ENCODE peak calls at places on chromosomes 5 and 9, in six cellular contexts. R is H1, Q is neuronal stem cell, W is trophoblast cell, D is IMR-90, A is mesenchymal stem cell. K is an unnamed sample.

GRCh38 chr9:135402048-135402738 is 77.4 kb upstream of the PPP1R26 start:
- DNase-seq in R (no peak), Q (no peak), W (no peak), D (no peak), A (no peak), K (no peak)

GRCh38 chr5:140628711-140629110 is 4.3 kb downstream of the CD14 start:
- DNase-seq in R (no peak), Q (no peak), W (no peak), D (no peak), A (no peak), K (no peak)

GRCh38 chr5:84086517-84086916 is 298.2 kb downstream of the EDIL3 start:
- DNase-seq in R (no peak), Q (no peak), W (no peak), D (peak), A (no peak), K (no peak)

GRCh38 chr9:94173632-94174031 is 85.5 kb upstream of the ZNF169 start:
- DNase-seq in R (no peak), Q (no peak), W (no peak), D (no peak), A (no peak), K (no peak)

GRCh38 chr5:115920171-115920725 is 42.0 kb upstream of the LVRN start:
- DNase-seq in R (no peak), Q (no peak), W (no peak), D (peak), A (no peak), K (no peak)

GRCh38 chr5:160165137-160166068 is 46.2 kb upstream of the PWWP2A start:
- DNase-seq in R (peak), Q (peak), W (no peak), D (peak), A (peak), K (peak)

GRCh38 chr5:155508673-155509072 is 495.1 kb downstream of the KIF4B start:
- DNase-seq in R (no peak), Q (no peak), W (no peak), D (no peak), A (no peak), K (no peak)

GRCh38 chr5:63564789-63565188 is 397.5 kb downstream of the HTR1A start:
- DNase-seq in R (no peak), Q (no peak), W (no peak), D (no peak), A (no peak), K (no peak)

GRCh38 chr9:127033059-127033458 is 89.4 kb downstream of the ANGPTL2 start:
- DNase-seq in R (no peak), Q (no peak), W (no peak), D (no peak), A (no peak), K (no peak)

GRCh38 chr5:133824661-133825254 is 143.7 kb downstream of the C5orf15 start:
- DNase-seq in R (no peak), Q (no peak), W (no peak), D (no peak), A (no peak), K (no peak)

GRCh38 chr9:13268469-13268868 is 11.0 kb downstream of the MPDZ start:
- DNase-seq in R (no peak), Q (no peak), W (peak), D (peak), A (peak), K (no peak)

GRCh38 chr5:14178671-14179211 is 35.6 kb downstream of the TRIO start:
- DNase-seq in R (peak), Q (peak), W (no peak), D (peak), A (peak), K (peak)

GRCh38 chr9:89549031-89549644 is 51.2 kb upstream of the SEMA4D start:
- DNase-seq in R (peak), Q (peak), W (peak), D (peak), A (peak), K (peak)

GRCh38 chr5:1163366-1163765 is 38.0 kb upstream of the SLC6A19 start:
- DNase-seq in R (no peak), Q (no peak), W (no peak), D (no peak), A (no peak), K (no peak)

GRCh38 chr9:21357479-21358290 is 7.0 kb upstream of the IFNA6 start:
- DNase-seq in R (no peak), Q (no peak), W (no peak), D (no peak), A (peak), K (no peak)

GRCh38 chr5:1702318-1702717 is 97.3 kb downstream of the MRPL36 start:
- DNase-seq in R (peak), Q (no peak), W (no peak), D (no peak), A (no peak), K (peak)

GRCh38 chr9:116605904-116606341 is 81.2 kb upstream of the TRIM32 start:
- DNase-seq in R (no peak), Q (no peak), W (no peak), D (no peak), A (no peak), K (no peak)

GRCh38 chr5:151740958-151741373 is 17.5 kb downstream of the ATOX1 start:
- DNase-seq in R (no peak), Q (no peak), W (no peak), D (peak), A (peak), K (no peak)

GRCh38 chr5:139388198-139388821 is 1.4 kb downstream of the MZB1 start:
- DNase-seq in R (no peak), Q (no peak), W (no peak), D (peak), A (no peak), K (no peak)

GRCh38 chr5:111774525-111774924 is 17.5 kb upstream of the NREP start:
- DNase-seq in R (no peak), Q (no peak), W (no peak), D (peak), A (peak), K (peak)

GRCh38 chr9:33042528-33042927 is 17.5 kb downstream of the DNAJA1 start:
- DNase-seq in R (no peak), Q (no peak), W (no peak), D (no peak), A (no peak), K (no peak)

GRCh38 chr9:35656340-35656739 is 1.5 kb downstream of the RMRP start:
- DNase-seq in R (no peak), Q (no peak), W (peak), D (no peak), A (no peak), K (no peak)

GRCh38 chr5:103014983-103015382 is 105.0 kb downstream of the GIN1 start:
- DNase-seq in R (no peak), Q (no peak), W (no peak), D (peak), A (peak), K (no peak)

GRCh38 chr5:115932991-115933390 is 29.3 kb upstream of the LVRN start:
- DNase-seq in R (no peak), Q (no peak), W (peak), D (peak), A (peak), K (no peak)

GRCh38 chr5:173339286-173339685 is 11.1 kb upstream of the STC2 start:
- DNase-seq in R (no peak), Q (no peak), W (no peak), D (no peak), A (no peak), K (no peak)

GRCh38 chr9:106783121-106783520 is 79.8 kb upstream of the ZNF462 start:
- DNase-seq in R (no peak), Q (no peak), W (peak), D (no peak), A (no peak), K (no peak)

GRCh38 chr9:38127271-38127839 is 58.3 kb upstream of the SHB start:
- DNase-seq in R (no peak), Q (no peak), W (peak), D (peak), A (no peak), K (no peak)

GRCh38 chr9:121317737-121318630 is 50.0 kb downstream of the GSN start:
- DNase-seq in R (no peak), Q (no peak), W (no peak), D (no peak), A (no peak), K (no peak)

GRCh38 chr5:88830567-88830966 is 52.4 kb downstream of the MEF2C start:
- DNase-seq in R (no peak), Q (no peak), W (no peak), D (no peak), A (no peak), K (no peak)

GRCh38 chr9:126436545-126437269 is 110.1 kb downstream of the MVB12B start:
- DNase-seq in R (no peak), Q (no peak), W (no peak), D (peak), A (peak), K (no peak)

GRCh38 chr5:34016243-34016642 is 8.4 kb upstream of the AMACR start:
- DNase-seq in R (no peak), Q (no peak), W (no peak), D (no peak), A (no peak), K (no peak)

GRCh38 chr5:180673371-180674252 is 24.2 kb upstream of the FLT4 start:
- DNase-seq in R (peak), Q (peak), W (peak), D (no peak), A (no peak), K (peak)

GRCh38 chr5:78699565-78700143 is 51.1 kb upstream of the LHFPL2 start:
- DNase-seq in R (no peak), Q (no peak), W (peak), D (peak), A (peak), K (no peak)

GRCh38 chr9:87865626-87866025 is 17.1 kb upstream of the SPATA31E1 start:
- DNase-seq in R (no peak), Q (no peak), W (no peak), D (peak), A (no peak), K (no peak)

GRCh38 chr5:66621146-66621545 is 25.0 kb downstream of the MAST4 start:
- DNase-seq in R (no peak), Q (peak), W (no peak), D (no peak), A (no peak), K (no peak)

GRCh38 chr5:17441351-17441750 is 56.7 kb upstream of the TAF11L2 start:
- DNase-seq in R (no peak), Q (no peak), W (no peak), D (peak), A (peak), K (no peak)

GRCh38 chr5:150131461-150131860 is 24.2 kb downstream of the PDGFRB start:
- DNase-seq in R (no peak), Q (no peak), W (no peak), D (peak), A (no peak), K (no peak)

GRCh38 chr5:9690751-9691150 is 60.6 kb upstream of the TAS2R1 start:
- DNase-seq in R (no peak), Q (no peak), W (no peak), D (no peak), A (no peak), K (no peak)

GRCh38 chr5:9691261-9691660 is 61.1 kb upstream of the TAS2R1 start:
- DNase-seq in R (no peak), Q (no peak), W (no peak), D (no peak), A (no peak), K (no peak)

GRCh38 chr5:9681706-9682105 is 51.6 kb upstream of the TAS2R1 start:
- DNase-seq in R (no peak), Q (no peak), W (no peak), D (no peak), A (no peak), K (no peak)

GRCh38 chr5:9686211-9686610 is 56.1 kb upstream of the TAS2R1 start:
- DNase-seq in R (no peak), Q (no peak), W (peak), D (peak), A (peak), K (no peak)
- H4K91ac ChIP-seq in R (no peak), Q (no peak), W (no peak), D (no peak), A (no peak), K (no peak)

GRCh38 chr5:168165221-168165965 is 126.1 kb upstream of the WWC1 start:
- DNase-seq in R (peak), Q (no peak), W (no peak), D (no peak), A (no peak), K (peak)
- H3K14ac ChIP-seq in R (no peak), Q (no peak), W (no peak), D (no peak), A (no peak), K (no peak)

DNA sequence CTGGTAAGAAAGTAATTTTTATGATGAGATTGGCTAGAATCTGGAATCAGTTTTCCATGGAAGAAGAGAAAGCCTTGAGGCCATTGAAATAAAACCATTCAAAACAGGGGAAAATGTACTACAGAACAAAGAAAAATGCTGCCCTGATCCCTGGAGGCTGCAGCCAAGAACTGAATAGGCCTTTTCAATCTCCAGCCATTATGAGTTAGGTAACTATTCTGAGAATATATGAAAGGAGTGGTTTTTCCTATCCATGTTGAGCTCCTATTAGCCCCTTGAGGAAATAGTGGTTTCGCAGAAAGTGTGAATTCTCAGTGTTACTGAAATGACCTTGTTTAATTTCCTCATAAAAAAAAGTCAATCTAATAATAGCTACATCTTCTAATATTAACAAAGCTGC is 408.5 kb upstream of the GRAMD2B start:
- DNase-seq in R (no peak), Q (no peak), W (no peak), D (no peak), A (no peak), K (no peak)
- H2BK120ac ChIP-seq in R (no peak), Q (no peak), W (no peak), D (no peak), A (no peak), K (no peak)

DNA sequence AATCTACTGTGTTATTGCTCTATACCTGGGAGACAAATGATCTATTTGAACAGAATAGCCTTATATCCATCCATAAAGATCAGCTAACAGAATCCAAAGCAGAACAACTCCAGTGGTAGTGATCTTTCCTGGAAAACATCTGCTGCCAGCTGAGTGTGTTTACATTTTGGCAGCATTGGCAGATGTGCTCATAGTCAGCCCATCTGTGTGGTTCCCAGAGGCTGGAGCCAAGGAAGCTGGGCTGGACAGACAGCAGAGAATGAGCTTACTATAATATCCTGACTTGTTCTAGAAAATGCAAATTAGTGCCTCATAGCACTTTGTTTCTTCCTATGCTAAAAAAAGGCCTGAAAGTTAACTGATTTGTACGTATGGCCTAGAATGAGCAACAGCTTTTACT is 99.7 kb downstream of the ST8SIA4 start:
- DNase-seq in R (no peak), Q (no peak), W (no peak), D (peak), A (peak), K (no peak)
- H4K91ac ChIP-seq in R (no peak), Q (no peak), W (no peak), D (no peak), A (no peak), K (no peak)

GRCh38 chr9:136802321-136802720 is 5.4 kb upstream of the RABL6 start:
- DNase-seq in R (no peak), Q (no peak), W (no peak), D (no peak), A (no peak), K (no peak)

GRCh38 chr9:136799079-136799853 is 3.1 kb downstream of the CCDC183 start:
- DNase-seq in R (no peak), Q (no peak), W (no peak), D (no peak), A (no peak), K (no peak)

GRCh38 chr9:136799854-136800657 is 3.9 kb downstream of the CCDC183 start:
- DNase-seq in R (peak), Q (peak), W (peak), D (peak), A (peak), K (peak)

GRCh38 chr9:136796238-136796774 is at the start of gene CCDC183:
- DNase-seq in R (no peak), Q (no peak), W (no peak), D (no peak), A (peak), K (no peak)

DNA sequence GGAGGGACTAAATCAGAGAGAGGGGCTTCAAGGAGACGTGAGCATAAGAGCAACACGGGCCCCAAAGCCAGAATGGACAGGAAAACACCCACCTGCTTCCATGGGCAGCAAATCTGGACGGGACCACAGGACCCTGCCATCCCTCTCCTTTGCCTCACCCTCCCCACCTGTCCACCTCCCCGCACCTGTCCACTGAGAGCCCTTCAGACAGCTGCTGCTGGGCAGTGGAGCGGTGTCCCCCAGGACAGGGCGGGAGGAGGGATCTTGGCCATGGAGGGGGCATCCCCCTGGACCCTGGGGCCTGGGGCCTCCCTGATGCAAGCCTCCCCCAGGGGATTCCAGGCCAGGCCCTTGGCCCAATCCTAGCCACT is 2.6 kb downstream of the CCDC183 start:
- DNase-seq in R (no peak), Q (no peak), W (no peak), D (no peak), A (no peak), K (no peak)
- H3K14ac ChIP-seq in R (no peak), Q (peak), W (no peak), D (no peak), A (no peak), K (no peak)

DNA sequence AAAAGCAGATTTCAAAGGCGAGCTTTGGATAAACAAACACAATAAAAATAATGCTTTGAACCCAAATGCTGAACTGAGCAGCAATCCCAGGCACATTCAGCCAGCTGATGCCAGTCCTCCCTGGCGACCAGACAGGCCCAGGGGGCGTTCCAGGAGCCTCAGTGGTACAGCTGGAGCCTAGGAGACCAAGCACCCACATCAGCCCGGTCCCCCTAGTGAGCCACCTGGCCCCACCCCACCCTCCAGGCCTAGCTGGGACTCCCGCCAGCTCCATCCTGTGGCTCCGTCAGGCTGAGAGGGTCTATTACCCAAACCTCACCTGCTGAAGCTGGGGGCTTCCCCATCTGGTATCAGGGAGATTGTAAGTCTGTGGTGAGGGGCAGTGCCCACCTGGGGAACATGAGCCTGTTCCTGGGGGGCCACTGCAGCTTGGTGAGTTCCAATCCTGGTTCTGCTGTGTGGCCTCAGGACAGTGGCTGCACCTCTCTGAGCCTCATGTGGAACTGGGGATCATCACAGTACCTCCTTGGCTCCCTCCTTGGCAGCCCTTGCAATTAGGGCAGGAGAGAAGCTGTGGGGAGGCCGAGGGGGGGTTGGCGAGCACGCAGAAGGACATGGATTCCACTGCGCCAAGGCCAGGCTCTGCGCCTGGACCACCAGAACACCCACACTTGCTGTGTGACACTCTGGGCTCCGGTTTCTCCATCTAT is 16.7 kb downstream of the C9orf50 start:
- DNase-seq in R (no peak), Q (no peak), W (no peak), D (no peak), A (no peak), K (no peak)
- H2BK120ac ChIP-seq in R (no peak), Q (peak), W (peak), D (peak), A (no peak), K (no peak)

DNA sequence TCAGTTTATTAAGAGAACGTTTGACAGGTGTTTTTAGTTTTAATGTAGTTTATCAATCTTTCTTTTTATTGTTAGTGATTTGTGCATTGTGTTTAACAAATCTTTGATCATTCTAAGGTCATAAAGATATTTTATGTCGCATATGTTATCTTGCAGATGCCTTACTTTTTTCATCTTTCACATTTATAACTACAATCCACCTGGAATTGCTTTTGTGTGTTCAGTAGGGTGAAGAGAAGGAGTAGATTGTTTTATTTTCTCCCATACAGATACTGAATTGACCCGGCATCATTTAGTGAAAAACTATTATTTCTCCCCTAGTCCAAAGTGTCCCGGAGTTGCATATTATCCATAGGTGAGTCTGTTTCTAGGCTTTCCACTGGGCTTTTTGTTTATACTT is 179.4 kb upstream of the RGMB start:
- DNase-seq in R (no peak), Q (no peak), W (no peak), D (no peak), A (no peak), K (no peak)
- H4K91ac ChIP-seq in R (no peak), Q (no peak), W (no peak), D (no peak), A (no peak), K (no peak)

DNA sequence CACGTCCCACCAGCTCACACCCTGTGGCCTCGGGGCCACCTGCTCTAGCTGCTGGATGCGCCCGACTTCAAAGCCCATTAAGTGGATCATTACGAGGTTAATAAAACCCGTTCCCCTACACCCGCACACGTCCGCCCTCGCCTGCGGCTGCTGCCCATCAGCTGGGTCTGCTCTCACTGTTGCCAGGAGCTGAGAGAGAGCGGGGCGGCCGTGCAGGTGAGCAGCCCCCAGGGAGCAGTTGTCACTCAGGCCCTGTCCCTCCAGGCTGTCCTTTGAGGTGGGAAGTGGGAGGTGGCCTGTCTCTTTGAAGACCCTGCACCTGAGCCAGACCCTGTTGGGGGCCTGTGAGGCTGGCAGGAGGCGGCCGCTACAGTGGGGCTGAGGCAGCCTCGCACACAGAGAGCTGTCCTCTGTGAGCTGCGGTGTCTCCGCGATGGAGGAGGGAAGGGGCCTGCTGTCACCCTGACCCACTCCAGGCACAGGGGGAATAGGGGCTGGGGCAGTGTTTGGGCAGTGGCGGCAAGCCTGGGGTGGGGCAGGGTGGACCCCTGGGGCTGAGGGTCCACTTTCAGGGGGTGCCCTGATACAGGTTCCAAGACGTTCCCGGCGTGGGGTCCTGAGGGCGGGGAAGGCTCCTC is 12.8 kb upstream of the UNC5A start:
- DNase-seq in R (no peak), Q (no peak), W (no peak), D (no peak), A (no peak), K (no peak)
- H3K14ac ChIP-seq in R (no peak), Q (no peak), W (no peak), D (no peak), A (no peak), K (no peak)